ENCODE peak calls at places on chromosomes 16 and 17, in seven cellular contexts. N is NCI-H774; A is stimulated activated CD8-positive, alpha-beta memory T cell treated with anti-CD3 and anti-CD28 coated beads, Interleukin-7, amount 100 ng/mL, for 1 hour; X is cardiac fibroblast; I is left cardiac atrium; H is NCI-H1048; Q is activated naive CD4-positive, alpha-beta T cell. U is an unnamed sample.

GRCh38 chr17:72273301-72274056 is 152.7 kb downstream of the SOX9 start:
- DNase-seq in I (no peak), A (no peak), Q (no peak), X (peak; percentile 4), H (no peak), N (no peak), U (no peak)

GRCh38 chr16:87328846-87329245 is 11.7 kb upstream of the C16orf95 start:
- DNase-seq in N (no peak), X (no peak), H (no peak), I (peak; percentile 5), A (no peak), Q (no peak), U (no peak)

GRCh38 chr17:81064746-81065475 is 30.0 kb downstream of the BAIAP2 start:
- DNase-seq in A (no peak), H (no peak), X (peak; percentile 77), Q (no peak), I (peak; percentile 74), N (no peak), U (no peak)

GRCh38 chr16:85152414-85153030 is 40.2 kb upstream of the CIBAR2 start:
- DNase-seq in Q (no peak), N (no peak), A (no peak), H (no peak), X (no peak), I (no peak), U (no peak)

GRCh38 chr17:29835438-29836351 is 94.3 kb downstream of the SSH2 start:
- DNase-seq in I (no peak), X (peak; percentile 46), A (no peak), H (peak; percentile 55), Q (no peak), N (no peak), U (no peak)

GRCh38 chr16:512802-513201 is 14.7 kb upstream of the CAPN15 start:
- DNase-seq in A (no peak), X (no peak), N (no peak), H (no peak), I (no peak), Q (no peak), U (no peak)

GRCh38 chr17:73288534-73289302 is 23.1 kb downstream of the CDC42EP4 start:
- DNase-seq in I (peak; percentile 75), H (no peak), Q (no peak), A (no peak), N (no peak), X (no peak), U (peak; percentile 84)

GRCh38 chr17:44902135-44902760 is 3.0 kb upstream of the EFTUD2 start:
- DNase-seq in A (no peak), H (no peak), X (no peak), Q (no peak), I (no peak), N (no peak), U (no peak)

GRCh38 chr16:85314633-85315032 is 202.4 kb upstream of the CIBAR2 start:
- DNase-seq in A (no peak), H (no peak), I (no peak), N (no peak), Q (no peak), X (no peak), U (no peak)

GRCh38 chr17:58415371-58416055 is 1.8 kb downstream of the RNF43 start:
- DNase-seq in A (no peak), H (no peak), I (peak; percentile 21), N (peak; percentile 62), X (no peak), Q (no peak), U (peak; percentile 60)

GRCh38 chr16:68382296-68382718 is 66.0 kb downstream of the SMPD3 start:
- DNase-seq in Q (no peak), H (no peak), I (no peak), N (no peak), A (no peak), X (no peak), U (no peak)

U was measured in adrenal gland.